ENCODE peak calls at places on chromosome 17, in nine cellular contexts. U is mucosa of descending colon, J is AG04449, G is psoas muscle, T is cardiac fibroblast, W is body of pancreas, Y is dorsolateral prefrontal cortex, R is prostate gland, Q is neural progenitor cell. A is an unnamed sample.

GRCh38 chr17:16875662-16876061 is 96.3 kb downstream of the TNFRSF13B start:
- DNase-seq in U (no peak), J (no peak), G (no peak), T (peak; percentile 7), W (no peak), Y (no peak), R (no peak), Q (no peak), A (no peak)

GRCh38 chr17:3762922-3763776 is 37.8 kb downstream of the ITGAE start:
- DNase-seq in U (no peak), J (no peak), G (no peak), T (no peak), W (no peak), Y (no peak), R (no peak), Q (no peak), A (no peak)

GRCh38 chr17:45177563-45177962 is 15.9 kb downstream of the HEXIM2 start:
- DNase-seq in U (no peak), J (no peak), G (no peak), T (no peak), W (no peak), Y (no peak), R (no peak), Q (no peak), A (no peak)

GRCh38 chr17:45146616-45147101 is 1.6 kb upstream of the HEXIM1 start:
- DNase-seq in U (no peak), J (no peak), G (peak; percentile 29), T (peak; percentile 84), W (peak; percentile 71), Y (no peak), R (peak; percentile 76), Q (no peak), A (no peak)

GRCh38 chr17:57694051-57694450 is 51.0 kb downstream of the CCDC182 start:
- DNase-seq in U (no peak), J (no peak), G (no peak), T (no peak), W (no peak), Y (no peak), R (no peak), Q (no peak), A (no peak)

GRCh38 chr17:78358538-78359215 is 1.2 kb downstream of the SOCS3 start:
- DNase-seq in U (peak; percentile 57), J (no peak), G (no peak), T (peak; percentile 70), W (no peak), Y (no peak), R (no peak), Q (peak; percentile 71), A (no peak)

GRCh38 chr17:49715221-49715620 is 7.5 kb upstream of the SLC35B1 start:
- DNase-seq in U (no peak), J (no peak), G (no peak), T (no peak), W (no peak), Y (no peak), R (no peak), Q (no peak), A (no peak)

GRCh38 chr17:50095626-50096037 is 481 bp downstream of the PDK2 start:
- DNase-seq in U (peak; percentile 49), J (no peak), G (no peak), T (peak; percentile 38), W (no peak), Y (no peak), R (no peak), Q (peak; percentile 58), A (no peak)

GRCh38 chr17:2436516-2436915 is 35.7 kb upstream of the MNT start:
- DNase-seq in U (no peak), J (no peak), G (no peak), T (no peak), W (peak; percentile 68), Y (no peak), R (no peak), Q (no peak), A (no peak)

GRCh38 chr17:45332989-45333701 is 16.3 kb upstream of the MAP3K14 start:
- DNase-seq in U (no peak), J (no peak), G (no peak), T (peak; percentile 59), W (peak; percentile 31), Y (no peak), R (no peak), Q (no peak), A (no peak)

GRCh38 chr17:76630151-76630550 is 13.4 kb downstream of the ST6GALNAC1 start:
- DNase-seq in U (no peak), J (no peak), G (no peak), T (no peak), W (no peak), Y (no peak), R (no peak), Q (no peak), A (no peak)

GRCh38 chr17:66462010-66462409 is 159.6 kb downstream of the PRKCA start:
- DNase-seq in U (no peak), J (no peak), G (no peak), T (no peak), W (no peak), Y (no peak), R (no peak), Q (no peak), A (no peak)

DNA sequence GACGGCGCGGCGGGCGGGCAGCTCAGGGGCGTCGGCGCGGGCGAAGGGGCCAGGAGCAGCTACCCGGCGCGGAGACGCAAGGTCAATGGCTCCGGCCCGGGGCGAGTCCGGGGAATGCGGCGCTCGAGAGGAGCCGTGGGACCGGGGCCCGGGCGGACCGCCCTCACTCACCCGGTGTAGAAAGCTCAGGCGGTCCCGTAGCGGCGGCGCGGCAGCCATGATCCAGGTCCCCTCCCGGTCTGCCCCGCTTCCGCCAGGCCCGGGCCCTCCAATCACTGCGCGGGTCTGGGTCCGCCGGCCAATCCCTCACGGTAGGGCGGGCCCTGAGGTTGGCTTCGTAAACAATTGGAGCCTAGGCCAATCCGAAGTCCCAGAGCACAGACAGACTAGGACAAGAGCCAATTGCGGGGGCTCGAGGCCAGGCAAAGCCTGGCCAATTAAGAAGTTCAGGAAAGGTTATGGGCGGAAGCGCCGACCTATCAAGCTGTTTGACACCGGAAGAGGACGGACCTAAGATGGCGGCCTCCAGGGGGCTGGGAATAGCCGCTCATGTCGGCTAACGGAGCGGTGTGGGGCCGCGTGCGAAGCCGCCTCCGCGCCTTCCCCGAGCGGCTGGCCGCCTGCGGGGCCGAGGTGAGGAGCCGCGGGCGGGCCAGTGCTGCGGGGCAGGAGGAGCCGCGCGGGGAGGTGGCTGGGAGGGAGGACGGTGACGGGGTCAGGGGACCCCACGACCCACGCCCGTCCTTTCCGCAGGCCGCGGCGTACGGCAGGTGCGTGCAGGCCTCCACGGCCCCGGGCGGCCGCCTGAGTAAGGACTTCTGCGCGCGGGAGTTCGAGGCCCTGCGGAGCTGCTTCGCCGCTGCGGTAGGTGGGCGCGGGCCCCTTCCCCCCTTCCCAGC is at the start of the genes NDUFAF8 and TEPSIN:
- DNase-seq in U (peak; percentile 96), J (peak; percentile 97), G (peak; percentile 97), T (peak; percentile 100), W (peak; percentile 99), Y (peak; percentile 99), R (peak; percentile 99), Q (peak; percentile 99), A (peak; percentile 93)
- TF ChIP-seq CTCF in U (no peak), J (no peak), G (no peak), T (no peak), W (no peak), Y (peak; percentile 25), R (no peak), Q (no peak), A (no peak)

DNA sequence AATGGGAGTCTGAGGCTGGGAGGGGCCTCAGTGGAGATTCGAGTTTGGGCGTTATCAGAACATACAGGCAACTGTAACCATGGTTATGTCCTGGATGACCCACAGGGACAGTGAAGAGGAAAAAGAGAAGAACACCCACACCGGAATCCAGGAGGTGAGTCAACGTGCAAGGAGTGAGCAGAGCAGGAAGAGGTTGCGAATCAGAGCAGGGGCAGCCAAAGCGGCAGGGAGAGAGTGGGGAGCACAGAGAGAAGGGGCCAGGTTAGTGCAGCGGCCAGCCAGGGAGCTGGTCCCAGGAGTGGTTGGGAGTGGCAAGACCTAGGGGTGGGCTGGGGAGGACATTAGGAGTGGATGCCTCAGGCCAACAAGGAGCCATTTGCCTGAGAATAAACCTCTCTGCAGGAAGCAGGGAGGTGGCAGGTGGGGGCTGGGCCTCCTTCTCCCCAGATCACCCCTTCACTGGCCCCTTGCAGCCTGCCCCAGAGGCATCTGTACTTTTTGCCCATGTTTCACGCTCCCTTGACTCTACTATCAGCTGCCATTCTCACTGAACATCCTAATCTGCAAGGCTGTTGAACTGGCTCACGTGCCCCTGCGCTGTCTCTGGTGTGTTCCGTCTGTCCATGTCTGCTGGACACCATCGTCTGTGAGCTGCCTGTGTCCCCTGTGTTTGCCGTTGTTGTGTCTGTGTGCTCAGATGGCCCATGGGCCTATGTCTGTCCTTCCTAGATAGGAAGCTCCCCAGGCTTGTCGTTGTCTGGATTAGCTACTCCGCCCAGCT is 5.1 kb downstream of the KRT13 start:
- DNase-seq in U (no peak), J (no peak), G (no peak), T (peak; percentile 34), W (no peak), Y (no peak), R (no peak), Q (no peak), A (no peak)
- H3K4me3 ChIP-seq in U (no peak overlapping the region), J (no peak overlapping the region), G (no peak overlapping the region), T (no peak overlapping the region), W (no peak overlapping the region), Y (no peak overlapping the region), R (no peak overlapping the region), Q (no peak overlapping the region), A (no peak overlapping the region)

GRCh38 chr17:6642592-6642991 is 1.7 kb downstream of the TXNDC17 start:
- DNase-seq in U (no peak), J (no peak), G (no peak), T (no peak), W (no peak), Y (no peak), R (no peak), Q (no peak), A (no peak)

GRCh38 chr17:6643460-6644125 is 2.7 kb downstream of the TXNDC17 start:
- DNase-seq in U (no peak), J (no peak), G (no peak), T (no peak), W (no peak), Y (no peak), R (no peak), Q (no peak), A (no peak)

GRCh38 chr17:6651483-6652452 is at the start of the genes C17orf100 and MED31:
- DNase-seq in U (peak; percentile 99), J (no peak), G (peak; percentile 96), T (peak; percentile 93), W (peak; percentile 95), Y (peak; percentile 92), R (peak; percentile 90), Q (peak; percentile 94), A (no peak)

DNA sequence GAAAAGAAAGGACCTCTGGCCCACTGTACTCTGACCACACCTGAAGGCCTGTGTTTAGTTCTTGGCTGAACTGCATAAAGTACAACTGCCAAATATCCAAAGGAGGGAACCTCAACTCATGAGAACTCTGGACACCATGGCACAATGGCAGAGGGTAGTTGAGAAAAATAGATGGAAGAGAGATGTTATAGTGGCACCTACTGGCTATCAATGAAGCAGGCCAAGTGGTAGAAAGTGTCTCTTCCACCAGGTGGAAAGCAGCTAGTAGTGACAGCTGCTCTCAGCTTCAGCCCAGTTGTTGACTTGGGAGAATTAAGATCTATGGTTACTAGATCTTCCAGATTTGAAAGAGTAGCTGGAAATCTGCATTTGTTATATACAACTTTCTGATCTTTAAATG is 3.2 kb downstream of the MED31 start:
- DNase-seq in U (no peak), J (no peak), G (no peak), T (peak; percentile 11), W (no peak), Y (no peak), R (no peak), Q (no peak), A (no peak)
- TF ChIP-seq CTCF in U (no peak), J (peak; percentile 8), G (no peak), T (peak; percentile 15), W (no peak), Y (no peak), R (no peak), Q (peak; percentile 25), A (peak; percentile 66)

GRCh38 chr17:5499790-5500189 is 13.4 kb downstream of the MIS12 start:
- DNase-seq in U (no peak), J (no peak), G (no peak), T (no peak), W (no peak), Y (peak; percentile 47), R (no peak), Q (peak; percentile 75), A (no peak)
- H3K4me3 ChIP-seq in U (no peak overlapping the region), J (peak overlapping the region; percentile 77), G (peak overlapping the region; percentile 66), T (peak overlapping the region; percentile 64), W (no peak overlapping the region), Y (peak overlapping the region; percentile 77), R (peak overlapping the region; percentile 41), Q (peak overlapping the region; percentile 88), A (peak overlapping the region; percentile 58)